ENCODE peak calls at places on chromosomes 3 and 15, in four cellular contexts. J, P, U and F are unnamed samples.

GRCh38 chr3:72953325-72953956 is 43.2 kb upstream of the PPP4R2 start:
- DNase-seq in J (peak; percentile 95), P (no peak), U (no peak), F (no peak)

GRCh38 chr15:99211926-99212325 is 37.5 kb downstream of the TTC23 start:
- DNase-seq in U (no peak), P (no peak), J (no peak), F (no peak)

GRCh38 chr15:62241135-62241770 is 76.2 kb upstream of the C2CD4B start:
- DNase-seq in P (no peak), J (peak; percentile 32), U (no peak), F (peak; percentile 42)

GRCh38 chr15:48190932-48191573 is 412 bp upstream of the CTXN2 start:
- DNase-seq in P (peak; percentile 31), J (peak; percentile 30), U (no peak), F (peak; percentile 52)

GRCh38 chr3:45748068-45748467 is 48.3 kb downstream of the SLC6A20 start:
- DNase-seq in P (no peak), J (no peak), U (no peak), F (no peak)

GRCh38 chr3:73405853-73406252 is 218.9 kb downstream of the PDZRN3 start:
- DNase-seq in U (no peak), J (no peak), P (no peak), F (no peak)

GRCh38 chr15:63945005-63945788 is 101.1 kb downstream of the DAPK2 start:
- DNase-seq in U (peak; percentile 83), J (peak; percentile 48), P (peak; percentile 53), F (peak; percentile 80)

GRCh38 chr3:51966486-51966885 is 768 bp downstream of the PCBP4 start:
- DNase-seq in J (no peak), U (no peak), P (no peak), F (no peak)

GRCh38 chr3:127013196-127013595 is 30.3 kb downstream of the PLXNA1 start:
- DNase-seq in J (no peak), P (no peak), U (no peak), F (no peak)

GRCh38 chr3:190229632-190230424 is 92.4 kb downstream of the CLDN1 start:
- DNase-seq in U (no peak), J (peak; percentile 21), P (peak; percentile 9), F (no peak)

GRCh38 chr3:186496635-186497034 is 47.5 kb downstream of the CRYGS start:
- DNase-seq in U (no peak), J (no peak), P (no peak), F (no peak)

GRCh38 chr3:177725165-177725564 is 527.9 kb upstream of the TBL1XR1 start:
- DNase-seq in J (no peak), P (no peak), U (no peak), F (no peak)

GRCh38 chr3:75192065-75192658 is 472.0 kb upstream of the FRG2C start:
- DNase-seq in J (peak; percentile 35), P (peak; percentile 7), U (peak; percentile 19), F (peak; percentile 28)

GRCh38 chr3:49523756-49524747 is 30.2 kb upstream of the BSN start:
- DNase-seq in U (peak; percentile 77), P (peak; percentile 77), J (no peak), F (no peak)

DNA sequence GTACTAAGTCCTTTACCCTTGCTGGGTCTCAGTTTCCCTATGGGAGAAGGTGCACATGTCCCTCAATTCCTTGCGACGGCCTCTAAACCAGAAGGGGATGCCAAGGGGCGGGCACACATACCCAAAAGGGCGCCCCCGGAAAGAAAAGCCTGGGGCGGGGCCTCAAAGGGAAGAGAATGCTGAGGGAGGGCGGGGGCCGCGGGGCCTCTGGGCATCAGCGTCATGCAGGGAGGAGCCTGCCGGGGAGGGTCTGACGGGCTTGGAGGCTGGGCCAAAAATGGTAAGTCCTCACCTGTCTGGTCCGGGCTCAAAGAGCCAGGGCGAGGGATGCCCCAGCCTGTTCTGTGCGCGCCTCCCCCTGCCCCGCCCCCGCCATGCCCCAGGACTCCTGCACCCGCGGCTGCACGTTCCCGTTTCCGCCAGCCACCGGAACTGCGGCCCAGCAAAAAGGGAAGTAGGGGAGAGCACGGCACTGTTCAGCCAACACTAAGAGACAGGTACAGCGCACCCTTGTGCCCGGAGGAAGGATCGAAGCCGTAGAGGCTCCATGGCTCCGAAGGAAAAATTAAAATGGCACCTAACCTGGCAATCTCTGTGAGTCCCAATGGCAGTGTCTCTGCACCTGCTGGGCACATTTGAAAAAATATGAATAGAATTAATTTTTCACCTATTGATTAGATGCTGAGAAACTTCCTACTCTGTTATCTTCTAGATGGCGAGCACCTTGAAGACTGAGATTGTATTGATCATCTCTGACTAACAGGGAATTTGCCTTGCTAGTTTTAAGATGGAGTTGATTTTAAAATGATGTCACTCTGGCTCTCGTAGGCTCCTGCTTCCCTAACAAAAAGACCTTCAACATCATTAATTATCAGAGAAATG is at the start of gene DET1:
- DNase-seq in U (peak; percentile 93), J (peak; percentile 92), P (peak; percentile 96), F (peak; percentile 95)
- TF ChIP-seq POLR2A in U (no peak), J (peak; percentile 24), P (no peak), F (no peak)

DNA sequence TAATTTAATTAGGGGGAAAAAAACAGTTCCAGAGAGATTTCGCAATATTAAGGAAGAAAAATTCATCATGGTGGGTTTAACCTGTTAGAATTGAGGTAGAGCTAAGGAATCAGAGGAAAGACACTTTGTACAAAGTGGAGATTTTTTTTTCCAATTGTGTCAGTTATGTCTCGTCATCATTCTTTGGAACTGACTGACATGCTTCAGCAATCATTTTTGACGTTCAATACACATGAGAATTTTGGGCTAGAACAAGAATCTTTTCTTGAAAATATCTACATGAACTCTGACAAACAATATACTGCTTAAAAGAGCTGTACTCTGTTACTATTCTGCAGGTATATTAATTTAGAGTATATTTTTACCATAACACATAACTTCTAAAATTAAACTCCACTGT is 878.6 kb downstream of the CADM2 start:
- DNase-seq in U (no peak), J (no peak), P (no peak), F (no peak)
- TF ChIP-seq POLR2AphosphoS5 in U (no peak), J (no peak), P (no peak), F (no peak)

GRCh38 chr3:108133858-108134554 is 43.2 kb upstream of the CD47 start:
- DNase-seq in J (no peak), U (no peak), P (no peak), F (no peak)
- H3K27ac ChIP-seq in J (no peak overlapping the region), U (peak overlapping the region; percentile 65), P (no peak overlapping the region), F (peak overlapping the region; percentile 70)

GRCh38 chr15:78437762-78438594 is at the start of gene IREB2:
- DNase-seq in P (peak; percentile 98), J (peak; percentile 96), U (peak; percentile 98), F (peak; percentile 97)
- TF ChIP-seq POLR2A in P (peak; percentile 27), J (peak; percentile 74), U (no peak), F (no peak)

DNA sequence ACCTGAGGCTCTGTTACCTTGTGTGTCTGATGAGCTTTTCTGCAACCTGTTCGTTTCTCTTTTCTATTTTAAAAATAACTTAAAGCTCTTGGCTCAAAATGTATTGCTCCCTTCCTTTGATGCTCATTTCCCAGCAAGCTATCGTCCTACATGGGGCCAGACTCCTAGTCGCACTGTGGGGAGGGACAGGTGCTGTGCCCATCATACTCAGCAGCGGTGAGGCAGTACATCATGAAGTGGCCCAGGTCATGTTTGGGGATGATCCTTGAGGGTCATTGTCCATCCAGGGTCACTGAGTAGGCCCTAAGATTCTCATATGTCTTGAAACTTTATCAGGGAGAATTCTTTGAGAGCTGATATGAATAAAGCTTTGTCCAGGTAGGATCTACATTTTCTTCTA is 41.1 kb downstream of the PTH1R start:
- DNase-seq in J (no peak), P (no peak), U (no peak), F (no peak)
- TF ChIP-seq POLR2AphosphoS5 in J (no peak), P (no peak), U (no peak), F (no peak)

GRCh38 chr15:90691369-90691768 is 25.8 kb upstream of the BLM start:
- DNase-seq in P (no peak), U (no peak), J (no peak), F (no peak)
- H3K27ac ChIP-seq in P (no peak overlapping the region), U (no peak overlapping the region), J (no peak overlapping the region), F (no peak overlapping the region)

GRCh38 chr3:112640864-112641751 is at the start of gene CCDC80:
- DNase-seq in J (no peak), U (no peak), P (no peak), F (no peak)
- TF ChIP-seq POLR2A in J (no peak), U (no peak), P (peak; percentile 13), F (no peak)

DNA sequence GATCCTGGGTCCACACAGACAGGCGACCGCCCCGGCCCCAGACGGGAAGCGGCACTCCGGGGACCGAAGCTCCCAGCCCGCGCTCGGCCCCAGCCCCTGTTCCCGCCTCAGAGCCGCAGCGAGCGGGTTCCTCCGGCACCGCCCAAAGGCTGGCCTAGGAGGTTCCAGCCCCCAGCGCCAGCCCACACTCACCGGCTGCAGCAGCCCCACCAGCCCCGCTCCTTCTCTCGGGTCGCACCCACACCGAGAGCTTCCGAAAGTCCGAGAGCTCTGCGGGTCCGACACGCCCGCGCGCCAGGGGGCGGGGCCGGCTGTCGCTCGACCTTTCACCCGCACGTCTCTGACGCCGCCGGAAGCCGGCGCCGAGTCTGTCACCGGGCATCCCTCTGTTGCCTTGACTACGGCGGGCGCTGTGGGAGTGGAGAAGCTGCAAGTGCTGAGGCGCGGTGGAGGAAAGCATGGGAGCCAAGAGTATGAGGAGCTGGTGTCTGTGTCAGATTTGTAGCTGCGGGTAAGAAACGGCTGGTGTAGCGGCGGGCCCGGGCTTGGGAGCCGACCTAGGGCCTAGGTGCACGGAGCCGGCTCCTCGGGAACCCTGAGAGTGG is at the start of the genes EFL1 and SAXO2:
- DNase-seq in U (peak; percentile 85), J (peak; percentile 70), P (peak; percentile 83), F (peak; percentile 91)
- TF ChIP-seq POLR2AphosphoS5 in U (no peak), J (peak; percentile 77), P (peak; percentile 73), F (peak; percentile 50)

DNA sequence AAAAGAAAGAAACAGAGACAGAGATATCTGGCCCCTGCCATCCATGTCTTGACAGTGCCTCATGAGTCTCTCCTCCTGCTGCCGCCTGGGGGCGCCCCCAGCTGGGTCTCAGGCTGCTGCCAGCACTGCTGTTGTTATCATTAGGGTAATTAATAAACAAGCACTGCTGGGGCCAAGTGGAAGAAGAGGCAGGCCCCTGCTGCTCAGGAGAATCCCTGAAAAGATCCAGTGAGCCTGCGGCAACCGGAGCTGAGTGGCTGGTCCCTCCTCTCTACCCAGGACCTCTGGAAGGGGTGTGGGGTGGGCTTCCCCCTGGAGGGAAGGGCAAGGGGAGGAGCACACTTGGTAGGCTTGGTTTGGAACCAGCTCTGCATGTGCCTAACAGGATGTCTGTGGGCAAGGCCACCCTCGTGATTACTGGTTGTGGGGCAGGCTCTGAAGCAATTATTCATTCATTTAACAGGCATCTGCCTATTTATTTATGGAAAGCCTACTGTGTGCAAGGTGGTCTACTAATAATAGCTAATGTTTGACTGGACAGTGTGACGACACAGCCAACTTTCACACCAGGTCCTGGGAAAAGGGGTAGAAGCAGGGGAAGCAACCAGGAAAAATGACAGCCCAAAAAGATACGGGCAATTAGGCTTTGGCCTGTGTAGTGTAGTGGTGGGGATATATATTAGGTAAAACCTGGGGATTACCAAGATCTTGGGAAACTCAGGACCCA is 1.2 kb upstream of the TYRO3 start:
- DNase-seq in U (peak; percentile 28), J (peak; percentile 47), P (no peak), F (peak; percentile 69)
- H3K27ac ChIP-seq in U (no peak overlapping the region), J (no peak overlapping the region), P (no peak overlapping the region), F (peak overlapping the region; percentile 50)

GRCh38 chr3:100850156-100850555 is 140.9 kb downstream of the TFG start:
- DNase-seq in P (no peak), U (no peak), J (no peak), F (no peak)
- TF ChIP-seq POLR2A in P (no peak), U (no peak), J (no peak), F (no peak)